ENCODE peak calls at places on chromosome X, in ten cellular contexts. E, C, S, Q, B, Y, W, K, D and U are unnamed samples.

GRCh38 chrX:74119016-74119910 is 184.7 kb upstream of the ZCCHC13 start:
- DNase-seq in S (no peak), Q (peak; percentile 1), W (no peak), C (no peak), K (no peak), B (no peak), D (no peak), E (no peak), Y (no peak), U (no peak)

GRCh38 chrX:11789809-11790208 is 31.8 kb downstream of the MSL3 start:
- DNase-seq in Q (no peak), D (no peak), S (no peak), E (no peak), B (no peak), Y (no peak), K (no peak), W (no peak), C (no peak), U (no peak)

GRCh38 chrX:40415675-40416074 is 165.1 kb upstream of the ATP6AP2 start:
- DNase-seq in Q (no peak), S (no peak), C (no peak), E (no peak), D (no peak), Y (no peak), W (no peak), K (no peak), B (no peak), U (no peak)

GRCh38 chrX:1027133-1027532 is 185.3 kb downstream of the CRLF2 start:
- DNase-seq in W (no peak), B (peak; percentile 4), C (no peak), S (no peak), Q (no peak), D (no peak), K (no peak), E (no peak), Y (no peak), U (peak; percentile 34)

GRCh38 chrX:20374450-20374849 is 107.7 kb upstream of the RPS6KA3 start:
- DNase-seq in Y (no peak), Q (no peak), S (no peak), D (no peak), K (no peak), W (no peak), B (no peak), E (no peak), C (no peak), U (no peak)

GRCh38 chrX:66012094-66012534 is 27.8 kb downstream of the VSIG4 start:
- DNase-seq in D (no peak), Y (no peak), C (no peak), B (no peak), Q (no peak), K (no peak), E (no peak), S (no peak), W (no peak), U (peak; percentile 93)

GRCh38 chrX:140664939-140665338 is 44.6 kb upstream of the LINC00632 start:
- DNase-seq in D (no peak), W (no peak), S (peak; percentile 19), Q (peak; percentile 21), C (no peak), E (no peak), Y (no peak), K (no peak), B (no peak), U (no peak)

GRCh38 chrX:129678881-129679195 is 24.1 kb upstream of the APLN start:
- DNase-seq in E (no peak), K (no peak), W (no peak), Y (no peak), C (no peak), D (no peak), S (no peak), B (no peak), Q (peak; percentile 33), U (no peak)

GRCh38 chrX:45722471-45722870 is 521.8 kb upstream of the DIPK2B start:
- DNase-seq in Q (no peak), K (no peak), C (no peak), Y (no peak), S (no peak), D (no peak), B (no peak), W (no peak), E (no peak), U (no peak)

GRCh38 chrX:16618422-16618821 is 31.5 kb upstream of the S100G start:
- DNase-seq in E (no peak), Y (no peak), Q (no peak), S (no peak), W (no peak), D (no peak), C (no peak), B (no peak), K (no peak), U (no peak)

GRCh38 chrX:16267431-16267830 is 100.2 kb downstream of the MAGEB17 start:
- DNase-seq in D (no peak), K (no peak), C (no peak), S (no peak), E (no peak), Q (no peak), B (no peak), Y (no peak), W (no peak), U (no peak)

GRCh38 chrX:133437356-133437755 is 22.1 kb upstream of the GPC4 start:
- DNase-seq in E (no peak), Y (no peak), B (no peak), D (no peak), S (no peak), Q (no peak), K (no peak), W (no peak), C (no peak), U (no peak)

GRCh38 chrX:129772796-129773431 is 6.8 kb upstream of the SASH3 start:
- DNase-seq in K (no peak), B (no peak), W (no peak), D (no peak), C (peak; percentile 41), S (no peak), Q (no peak), Y (no peak), E (no peak), U (peak; percentile 79)

GRCh38 chrX:133307637-133308485 is 89.7 kb upstream of the TFDP3 start:
- DNase-seq in Q (peak; percentile 12), C (no peak), W (no peak), E (no peak), B (no peak), D (no peak), Y (no peak), S (no peak), K (no peak), U (no peak)

GRCh38 chrX:18961686-18962085 is 22.2 kb downstream of the PHKA2 start:
- DNase-seq in W (no peak), C (no peak), Q (no peak), D (no peak), K (no peak), E (no peak), Y (no peak), S (no peak), B (no peak), U (peak; percentile 41)

GRCh38 chrX:130125090-130125489 is 14.8 kb upstream of the ELF4 start:
- DNase-seq in Y (no peak), B (no peak), C (no peak), W (no peak), D (no peak), Q (no peak), S (no peak), K (no peak), E (no peak), U (no peak)

GRCh38 chrX:43702660-43703059 is 46.6 kb downstream of the MAOA start:
- DNase-seq in W (no peak), C (no peak), Y (no peak), D (no peak), B (no peak), K (no peak), S (no peak), Q (no peak), E (no peak), U (no peak)

GRCh38 chrX:54447461-54447860 is 7.3 kb downstream of the TSR2 start:
- DNase-seq in E (no peak), Q (peak; percentile 3), B (no peak), D (no peak), C (no peak), S (peak; percentile 1), W (no peak), Y (no peak), K (no peak), U (no peak)

GRCh38 chrX:48833531-48834138 is 1.8 kb downstream of the PCSK1N start:
- DNase-seq in C (no peak), D (no peak), E (no peak), Q (peak; percentile 21), W (no peak), Y (no peak), S (no peak), B (no peak), K (no peak), U (no peak)

GRCh38 chrX:3712080-3712869 is 1.2 kb downstream of the PRKX start:
- DNase-seq in K (peak; percentile 76), W (no peak), B (peak; percentile 10), E (no peak), S (no peak), C (no peak), Q (peak; percentile 49), D (no peak), Y (no peak), U (no peak)

GRCh38 chrX:65587616-65588526 is 53.3 kb upstream of the LAS1L start:
- DNase-seq in E (no peak), Y (no peak), B (no peak), S (no peak), C (no peak), K (peak; percentile 92), Q (peak; percentile 45), D (no peak), W (peak; percentile 64), U (peak; percentile 57)

GRCh38 chrX:107714196-107714811 is 61.3 kb downstream of the TSC22D3 start:
- DNase-seq in C (no peak), Y (peak; percentile 29), Q (no peak), D (no peak), W (no peak), E (no peak), K (peak; percentile 75), S (no peak), B (no peak), U (no peak)

GRCh38 chrX:104307341-104307740 is 52.6 kb upstream of the ESX1 start:
- DNase-seq in B (no peak), C (no peak), Q (no peak), K (no peak), D (no peak), E (no peak), Y (no peak), S (no peak), W (no peak), U (no peak)

GRCh38 chrX:115449742-115450141 is 111.2 kb upstream of the PLS3 start:
- DNase-seq in E (no peak), Y (no peak), D (no peak), K (peak; percentile 75), S (no peak), W (peak; percentile 27), Q (peak; percentile 26), C (no peak), B (no peak), U (no peak)

GRCh38 chrX:154596290-154596929 is 11.5 kb downstream of the CTAG1A start:
- DNase-seq in D (no peak), B (no peak), K (peak; percentile 58), W (no peak), E (no peak), Q (peak; percentile 81), Y (no peak), S (peak; percentile 54), C (no peak), U (no peak)

GRCh38 chrX:7987160-7987992 is 60.2 kb upstream of the PNPLA4 start:
- DNase-seq in D (no peak), E (no peak), C (no peak), W (no peak), S (no peak), K (no peak), Q (peak; percentile 63), Y (no peak), B (no peak), U (peak; percentile 79)

GRCh38 chrX:106220177-106220576 is 52.1 kb downstream of the PWWP3B start:
- DNase-seq in W (no peak), S (peak; percentile 1), Q (peak; percentile 2), E (no peak), D (no peak), K (no peak), B (no peak), Y (no peak), C (no peak), U (no peak)

GRCh38 chrX:119089619-119090018 is 16.8 kb downstream of the CT47C1 start:
- DNase-seq in Q (no peak), C (no peak), B (no peak), Y (no peak), W (no peak), E (no peak), S (no peak), D (no peak), K (no peak), U (no peak)